ENCODE peak calls at places on chromosomes 12 and 14, in six cellular contexts. One of them, this sample, is unnamed.

GRCh38 chr14:96938946-96939345 is 141.8 kb downstream of the VRK1 start:
- DNase-seq in GM23338: peak
- DNase-seq in aorta: no peak
- DNase-seq in SK-N-SH: no peak
- DNase-seq in psoas muscle: no peak
- DNase-seq in uterus: no peak
- DNase-seq in this sample: no peak

GRCh38 chr14:91163316-91163715 is 49.4 kb downstream of the DGLUCY start:
- DNase-seq in GM23338: no peak
- DNase-seq in aorta: no peak
- DNase-seq in SK-N-SH: no peak
- DNase-seq in psoas muscle: peak
- DNase-seq in uterus: no peak
- DNase-seq in this sample: no peak

GRCh38 chr14:62597143-62597542 is 448.1 kb downstream of the KCNH5 start:
- DNase-seq in GM23338: no peak
- DNase-seq in aorta: no peak
- DNase-seq in SK-N-SH: no peak
- DNase-seq in psoas muscle: no peak
- DNase-seq in uterus: no peak
- DNase-seq in this sample: no peak

GRCh38 chr14:99260652-99261551 is 11.1 kb downstream of the BCL11B start:
- DNase-seq in GM23338: no peak
- DNase-seq in aorta: no peak
- DNase-seq in SK-N-SH: no peak
- DNase-seq in psoas muscle: no peak
- DNase-seq in uterus: no peak
- DNase-seq in this sample: peak

GRCh38 chr14:71711131-71711530 is 221.1 kb upstream of the RGS6 start:
- DNase-seq in GM23338: no peak
- DNase-seq in aorta: no peak
- DNase-seq in SK-N-SH: no peak
- DNase-seq in psoas muscle: no peak
- DNase-seq in uterus: no peak
- DNase-seq in this sample: no peak

GRCh38 chr12:113302925-113303640 is 31.8 kb downstream of the SLC8B1 start:
- DNase-seq in GM23338: no peak
- DNase-seq in aorta: no peak
- DNase-seq in SK-N-SH: no peak
- DNase-seq in psoas muscle: peak
- DNase-seq in uterus: no peak
- DNase-seq in this sample: no peak

GRCh38 chr12:98870521-98870920 is 225.4 kb downstream of the APAF1 start:
- DNase-seq in GM23338: no peak
- DNase-seq in aorta: no peak
- DNase-seq in SK-N-SH: no peak
- DNase-seq in psoas muscle: no peak
- DNase-seq in uterus: no peak
- DNase-seq in this sample: no peak

GRCh38 chr12:8077207-8077606 is 4.9 kb upstream of the NECAP1 start:
- DNase-seq in GM23338: no peak
- DNase-seq in aorta: no peak
- DNase-seq in SK-N-SH: peak
- DNase-seq in psoas muscle: no peak
- DNase-seq in uterus: no peak
- DNase-seq in this sample: no peak

GRCh38 chr12:43063642-43064041 is 474.1 kb upstream of the PRICKLE1 start:
- DNase-seq in GM23338: no peak
- DNase-seq in aorta: no peak
- DNase-seq in SK-N-SH: no peak
- DNase-seq in psoas muscle: no peak
- DNase-seq in uterus: no peak
- DNase-seq in this sample: no peak

GRCh38 chr12:48862691-48863090 is 3.0 kb downstream of the RND1 start:
- DNase-seq in GM23338: no peak
- DNase-seq in aorta: no peak
- DNase-seq in SK-N-SH: no peak
- DNase-seq in psoas muscle: no peak
- DNase-seq in uterus: no peak
- DNase-seq in this sample: no peak

GRCh38 chr14:100076630-100077029 is 11.4 kb downstream of the EVL start:
- DNase-seq in GM23338: no peak
- DNase-seq in aorta: no peak
- DNase-seq in SK-N-SH: no peak
- DNase-seq in psoas muscle: peak
- DNase-seq in uterus: peak
- DNase-seq in this sample: no peak

GRCh38 chr14:74920281-74920680 is 2.8 kb downstream of the RPS6KL1 start:
- DNase-seq in GM23338: no peak
- DNase-seq in aorta: peak
- DNase-seq in SK-N-SH: no peak
- DNase-seq in psoas muscle: no peak
- DNase-seq in uterus: no peak
- DNase-seq in this sample: no peak

GRCh38 chr14:74921053-74921620 is 1.9 kb downstream of the RPS6KL1 start:
- DNase-seq in GM23338: no peak
- DNase-seq in aorta: peak
- DNase-seq in SK-N-SH: no peak
- DNase-seq in psoas muscle: no peak
- DNase-seq in uterus: no peak
- DNase-seq in this sample: no peak

GRCh38 chr14:74924061-74924460 is 1.0 kb upstream of the RPS6KL1 start:
- DNase-seq in GM23338: no peak
- DNase-seq in aorta: peak
- DNase-seq in SK-N-SH: no peak
- DNase-seq in psoas muscle: no peak
- DNase-seq in uterus: no peak
- DNase-seq in this sample: no peak

GRCh38 chr14:74922752-74923401 is at the start of gene RPS6KL1:
- DNase-seq in GM23338: peak
- DNase-seq in aorta: peak
- DNase-seq in SK-N-SH: peak
- DNase-seq in psoas muscle: peak
- DNase-seq in uterus: peak
- DNase-seq in this sample: peak

GRCh38 chr14:74921987-74922751 is 891 bp downstream of the RPS6KL1 start:
- DNase-seq in GM23338: no peak
- DNase-seq in aorta: peak
- DNase-seq in SK-N-SH: no peak
- DNase-seq in psoas muscle: no peak
- DNase-seq in uterus: no peak
- DNase-seq in this sample: no peak
- H3K4me3 ChIP-seq in GM23338: peak
- H3K4me3 ChIP-seq in aorta: no peak
- H3K4me3 ChIP-seq in SK-N-SH: peak
- H3K4me3 ChIP-seq in psoas muscle: peak
- H3K4me3 ChIP-seq in uterus: peak
- H3K4me3 ChIP-seq in this sample: no peak

DNA sequence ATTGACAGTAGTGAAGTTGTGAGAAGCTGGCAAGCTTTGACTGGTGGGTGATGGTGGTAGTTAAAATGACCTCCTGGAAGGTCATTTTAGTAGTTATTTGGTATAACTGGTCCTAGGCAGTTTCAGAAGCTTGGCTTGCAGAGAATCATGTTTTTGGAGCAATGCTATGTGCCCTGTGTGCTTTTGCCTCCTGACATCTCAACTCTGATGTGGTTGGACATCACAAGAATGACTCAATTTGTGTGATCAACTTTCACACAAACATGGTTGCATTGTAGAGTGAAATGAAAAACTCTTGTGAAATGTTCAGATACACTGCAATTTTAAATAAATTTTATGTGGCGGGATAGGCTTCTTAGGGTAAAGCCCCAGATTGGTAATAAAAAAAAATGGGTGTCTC is 8.3 kb upstream of the ABCD2 start:
- DNase-seq in GM23338: no peak
- DNase-seq in aorta: no peak
- DNase-seq in SK-N-SH: no peak
- DNase-seq in psoas muscle: no peak
- DNase-seq in uterus: no peak
- DNase-seq in this sample: no peak
- H3K4me3 ChIP-seq in GM23338: no peak
- H3K4me3 ChIP-seq in aorta: no peak
- H3K4me3 ChIP-seq in SK-N-SH: no peak
- H3K4me3 ChIP-seq in psoas muscle: no peak
- H3K4me3 ChIP-seq in uterus: no peak
- H3K4me3 ChIP-seq in this sample: no peak

GRCh38 chr14:92748259-92749016 is at the start of gene LGMN:
- DNase-seq in GM23338: peak
- DNase-seq in aorta: peak
- DNase-seq in SK-N-SH: peak
- DNase-seq in psoas muscle: peak
- DNase-seq in uterus: peak
- DNase-seq in this sample: peak
- H3K4me3 ChIP-seq in GM23338: peak
- H3K4me3 ChIP-seq in aorta: peak
- H3K4me3 ChIP-seq in SK-N-SH: peak
- H3K4me3 ChIP-seq in psoas muscle: peak
- H3K4me3 ChIP-seq in uterus: peak
- H3K4me3 ChIP-seq in this sample: peak

DNA sequence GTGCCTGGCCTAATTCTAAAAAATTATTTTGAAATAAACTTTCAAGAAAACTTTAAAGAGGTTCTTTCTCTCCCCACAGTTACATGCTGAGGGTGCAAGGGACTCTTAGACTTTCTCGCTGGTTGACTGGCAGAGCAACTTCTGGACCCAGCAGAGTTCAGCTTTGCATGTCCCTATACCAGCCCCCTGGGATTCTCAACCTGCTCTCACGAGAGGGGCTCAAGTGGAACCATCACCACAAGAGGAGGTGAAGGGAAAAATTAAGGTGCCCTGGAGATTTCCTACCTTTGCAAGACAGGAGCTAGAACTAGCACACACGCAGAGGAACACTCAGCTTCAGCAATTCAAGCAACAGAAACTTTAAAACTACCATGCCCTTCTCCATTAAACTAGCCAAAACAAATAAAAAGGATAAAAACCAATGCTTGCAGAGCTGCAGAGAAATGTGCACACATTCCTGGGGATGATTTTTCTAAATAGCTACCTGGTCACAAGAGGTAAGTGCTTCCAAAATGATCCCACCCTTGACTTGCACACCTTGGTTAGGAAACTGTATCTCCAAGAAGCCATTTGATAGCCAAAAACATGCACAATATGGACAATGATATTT is 2.5 kb downstream of the HVCN1 start:
- DNase-seq in GM23338: no peak
- DNase-seq in aorta: no peak
- DNase-seq in SK-N-SH: no peak
- DNase-seq in psoas muscle: no peak
- DNase-seq in uterus: no peak
- DNase-seq in this sample: no peak
- H3K4me3 ChIP-seq in GM23338: no peak
- H3K4me3 ChIP-seq in aorta: no peak
- H3K4me3 ChIP-seq in SK-N-SH: no peak
- H3K4me3 ChIP-seq in psoas muscle: no peak
- H3K4me3 ChIP-seq in uterus: no peak
- H3K4me3 ChIP-seq in this sample: no peak

DNA sequence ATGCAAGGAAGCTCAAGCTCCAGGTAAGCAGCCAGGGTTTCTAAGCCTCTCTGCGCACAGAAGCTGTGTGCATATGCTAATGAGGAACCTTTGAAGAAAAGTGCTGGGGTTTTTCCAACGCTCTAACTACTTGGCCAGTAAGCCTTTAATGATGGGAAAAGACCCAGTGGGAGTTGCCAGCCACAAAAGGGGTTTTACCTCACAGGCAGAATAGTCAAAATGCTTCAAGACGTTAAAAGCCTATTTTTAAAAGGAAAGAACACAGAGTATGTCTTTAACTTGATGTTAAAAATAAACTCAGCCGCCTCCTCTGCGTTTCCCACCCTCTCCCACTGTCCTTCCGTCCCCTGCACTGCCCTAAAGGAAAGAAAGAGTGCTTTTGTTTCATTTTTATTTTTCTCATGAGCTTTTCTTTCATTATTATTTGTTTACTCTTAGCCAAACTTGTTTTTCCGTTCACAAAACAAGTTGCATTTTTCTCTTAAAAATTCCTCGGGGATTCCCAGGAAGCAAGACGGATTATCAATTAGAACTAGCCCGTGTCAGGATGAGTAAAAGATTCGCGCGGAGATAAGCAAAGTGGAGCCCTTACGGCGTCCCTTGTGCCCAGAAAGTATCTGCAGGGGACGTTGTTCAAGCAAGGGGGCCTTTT is 209.8 kb upstream of the NUDT4 start:
- DNase-seq in GM23338: peak
- DNase-seq in aorta: no peak
- DNase-seq in SK-N-SH: no peak
- DNase-seq in psoas muscle: no peak
- DNase-seq in uterus: no peak
- DNase-seq in this sample: no peak
- H3K4me3 ChIP-seq in GM23338: peak
- H3K4me3 ChIP-seq in aorta: peak
- H3K4me3 ChIP-seq in SK-N-SH: no peak
- H3K4me3 ChIP-seq in psoas muscle: peak
- H3K4me3 ChIP-seq in uterus: peak
- H3K4me3 ChIP-seq in this sample: no peak

DNA sequence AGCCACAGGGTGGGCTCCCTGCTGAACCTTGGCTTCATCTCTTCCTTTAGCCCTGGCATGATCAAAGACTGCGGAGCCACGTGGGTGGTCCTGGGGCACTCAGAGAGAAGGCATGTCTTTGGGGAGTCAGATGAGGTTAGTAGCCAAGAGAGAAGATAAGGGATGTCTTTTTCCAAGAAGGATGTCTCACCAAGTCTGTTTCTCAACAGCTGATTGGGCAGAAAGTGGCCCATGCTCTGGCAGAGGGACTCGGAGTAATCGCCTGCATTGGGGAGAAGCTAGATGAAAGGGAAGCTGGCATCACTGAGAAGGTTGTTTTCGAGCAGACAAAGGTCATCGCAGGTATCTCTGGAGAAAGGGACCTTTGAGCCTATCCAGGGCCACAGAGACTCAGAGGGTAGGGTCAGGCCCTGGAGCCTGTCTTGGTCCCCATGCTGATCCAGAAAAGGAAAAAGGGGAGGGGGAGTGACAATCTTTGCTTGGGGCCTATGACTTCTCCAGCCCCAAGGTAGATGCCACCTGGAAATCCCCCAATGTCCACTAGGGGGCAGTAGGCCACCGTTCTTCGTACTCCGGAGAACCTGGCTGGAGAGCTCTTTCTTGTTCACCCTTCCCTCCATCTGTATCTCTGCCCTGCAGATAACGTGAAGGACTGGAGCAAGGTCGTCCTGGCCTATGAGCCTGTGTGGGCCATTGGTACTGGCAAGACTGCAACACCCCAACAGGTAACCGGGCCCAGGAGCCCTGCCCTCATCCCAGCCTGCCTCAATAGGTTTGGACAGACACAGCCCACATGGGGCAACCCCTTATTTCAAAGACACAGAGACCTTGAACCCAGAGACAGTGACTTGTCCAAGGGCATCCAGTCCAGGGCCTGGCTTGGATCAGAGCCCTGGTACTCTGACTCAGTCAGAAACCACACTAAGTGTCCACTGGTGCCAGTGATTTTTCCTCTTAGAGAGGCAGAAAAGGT is 2.0 kb downstream of the TPI1 start:
- DNase-seq in GM23338: peak
- DNase-seq in aorta: peak
- DNase-seq in SK-N-SH: peak
- DNase-seq in psoas muscle: peak
- DNase-seq in uterus: peak
- DNase-seq in this sample: peak
- H3K4me3 ChIP-seq in GM23338: peak
- H3K4me3 ChIP-seq in aorta: no peak
- H3K4me3 ChIP-seq in SK-N-SH: peak
- H3K4me3 ChIP-seq in psoas muscle: peak
- H3K4me3 ChIP-seq in uterus: no peak
- H3K4me3 ChIP-seq in this sample: peak